ENCODE peak calls at places on chromosomes 5 and 9, in nine cellular contexts. One of them, this sample, is unnamed.

GRCh38 chr9:38017149-38017884 is 51.7 kb downstream of the SHB start:
- DNase-seq in AG04449: no peak
- DNase-seq in H7: peak
- DNase-seq in tibial nerve: no peak
- DNase-seq in NCI-H2081: no peak
- DNase-seq in psoas muscle: peak
- DNase-seq in ecto neural progenitor cell: peak
- DNase-seq in nucleus accumbens: peak
- DNase-seq in ELR: peak
- DNase-seq in this sample: peak

GRCh38 chr5:130032807-130033206 is 128.5 kb downstream of the CHSY3 start:
- DNase-seq in AG04449: no peak
- DNase-seq in H7: no peak
- DNase-seq in tibial nerve: peak
- DNase-seq in NCI-H2081: no peak
- DNase-seq in psoas muscle: peak
- DNase-seq in ecto neural progenitor cell: no peak
- DNase-seq in nucleus accumbens: peak
- DNase-seq in ELR: no peak
- DNase-seq in this sample: peak

GRCh38 chr5:56291058-56291404 is 57.9 kb upstream of the ANKRD55 start:
- DNase-seq in AG04449: no peak
- DNase-seq in H7: no peak
- DNase-seq in tibial nerve: no peak
- DNase-seq in NCI-H2081: no peak
- DNase-seq in psoas muscle: no peak
- DNase-seq in ecto neural progenitor cell: no peak
- DNase-seq in nucleus accumbens: no peak
- DNase-seq in ELR: no peak
- DNase-seq in this sample: no peak

GRCh38 chr5:67289763-67290521 is 93.3 kb upstream of the CD180 start:
- DNase-seq in AG04449: no peak
- DNase-seq in H7: no peak
- DNase-seq in tibial nerve: peak
- DNase-seq in NCI-H2081: no peak
- DNase-seq in psoas muscle: peak
- DNase-seq in ecto neural progenitor cell: no peak
- DNase-seq in nucleus accumbens: no peak
- DNase-seq in ELR: no peak
- DNase-seq in this sample: no peak

GRCh38 chr5:135092476-135092875 is 58.4 kb upstream of the PITX1 start:
- DNase-seq in AG04449: no peak
- DNase-seq in H7: no peak
- DNase-seq in tibial nerve: no peak
- DNase-seq in NCI-H2081: no peak
- DNase-seq in psoas muscle: no peak
- DNase-seq in ecto neural progenitor cell: no peak
- DNase-seq in nucleus accumbens: no peak
- DNase-seq in ELR: no peak
- DNase-seq in this sample: no peak

GRCh38 chr9:73079326-73079725 is 72.3 kb upstream of the ANXA1 start:
- DNase-seq in AG04449: no peak
- DNase-seq in H7: no peak
- DNase-seq in tibial nerve: no peak
- DNase-seq in NCI-H2081: peak
- DNase-seq in psoas muscle: no peak
- DNase-seq in ecto neural progenitor cell: no peak
- DNase-seq in nucleus accumbens: no peak
- DNase-seq in ELR: peak
- DNase-seq in this sample: no peak

GRCh38 chr5:26295541-26295940 is 742.8 kb downstream of the CDH9 start:
- DNase-seq in AG04449: no peak
- DNase-seq in H7: no peak
- DNase-seq in tibial nerve: no peak
- DNase-seq in NCI-H2081: no peak
- DNase-seq in psoas muscle: no peak
- DNase-seq in ecto neural progenitor cell: no peak
- DNase-seq in nucleus accumbens: no peak
- DNase-seq in ELR: no peak
- DNase-seq in this sample: no peak

GRCh38 chr5:170357853-170358497 is 31.2 kb downstream of the KCNMB1 start:
- DNase-seq in AG04449: no peak
- DNase-seq in H7: no peak
- DNase-seq in tibial nerve: peak
- DNase-seq in NCI-H2081: no peak
- DNase-seq in psoas muscle: peak
- DNase-seq in ecto neural progenitor cell: no peak
- DNase-seq in nucleus accumbens: no peak
- DNase-seq in ELR: no peak
- DNase-seq in this sample: peak

GRCh38 chr5:168793844-168794837 is 215.0 kb upstream of the PANK3 start:
- DNase-seq in AG04449: peak
- DNase-seq in H7: no peak
- DNase-seq in tibial nerve: no peak
- DNase-seq in NCI-H2081: no peak
- DNase-seq in psoas muscle: no peak
- DNase-seq in ecto neural progenitor cell: no peak
- DNase-seq in nucleus accumbens: peak
- DNase-seq in ELR: peak
- DNase-seq in this sample: peak

GRCh38 chr5:69188811-69189161 is 597 bp upstream of the CENPH start:
- DNase-seq in AG04449: no peak
- DNase-seq in H7: no peak
- DNase-seq in tibial nerve: no peak
- DNase-seq in NCI-H2081: no peak
- DNase-seq in psoas muscle: no peak
- DNase-seq in ecto neural progenitor cell: no peak
- DNase-seq in nucleus accumbens: no peak
- DNase-seq in ELR: no peak
- DNase-seq in this sample: no peak

GRCh38 chr9:38091310-38092199 is 22.5 kb upstream of the SHB start:
- DNase-seq in AG04449: no peak
- DNase-seq in H7: no peak
- DNase-seq in tibial nerve: no peak
- DNase-seq in NCI-H2081: no peak
- DNase-seq in psoas muscle: no peak
- DNase-seq in ecto neural progenitor cell: no peak
- DNase-seq in nucleus accumbens: no peak
- DNase-seq in ELR: no peak
- DNase-seq in this sample: no peak

GRCh38 chr5:116042375-116042774 is 10.1 kb downstream of the ARL14EPL start:
- DNase-seq in AG04449: no peak
- DNase-seq in H7: no peak
- DNase-seq in tibial nerve: no peak
- DNase-seq in NCI-H2081: no peak
- DNase-seq in psoas muscle: no peak
- DNase-seq in ecto neural progenitor cell: no peak
- DNase-seq in nucleus accumbens: no peak
- DNase-seq in ELR: no peak
- DNase-seq in this sample: no peak

GRCh38 chr9:130448035-130448624 is 3.4 kb downstream of the ASS1 start:
- DNase-seq in AG04449: no peak
- DNase-seq in H7: no peak
- DNase-seq in tibial nerve: no peak
- DNase-seq in NCI-H2081: no peak
- DNase-seq in psoas muscle: no peak
- DNase-seq in ecto neural progenitor cell: no peak
- DNase-seq in nucleus accumbens: no peak
- DNase-seq in ELR: peak
- DNase-seq in this sample: no peak

GRCh38 chr5:67561145-67561932 is 364.7 kb upstream of the CD180 start:
- DNase-seq in AG04449: no peak
- DNase-seq in H7: no peak
- DNase-seq in tibial nerve: no peak
- DNase-seq in NCI-H2081: no peak
- DNase-seq in psoas muscle: no peak
- DNase-seq in ecto neural progenitor cell: no peak
- DNase-seq in nucleus accumbens: no peak
- DNase-seq in ELR: no peak
- DNase-seq in this sample: no peak

GRCh38 chr9:69971643-69972449 is 71.8 kb upstream of the MAMDC2 start:
- DNase-seq in AG04449: no peak
- DNase-seq in H7: peak
- DNase-seq in tibial nerve: peak
- DNase-seq in NCI-H2081: peak
- DNase-seq in psoas muscle: peak
- DNase-seq in ecto neural progenitor cell: peak
- DNase-seq in nucleus accumbens: peak
- DNase-seq in ELR: peak
- DNase-seq in this sample: peak

GRCh38 chr9:82457959-82458358 is 469.4 kb downstream of the SPATA31D1 start:
- DNase-seq in AG04449: no peak
- DNase-seq in H7: no peak
- DNase-seq in tibial nerve: no peak
- DNase-seq in NCI-H2081: no peak
- DNase-seq in psoas muscle: no peak
- DNase-seq in ecto neural progenitor cell: no peak
- DNase-seq in nucleus accumbens: no peak
- DNase-seq in ELR: no peak
- DNase-seq in this sample: no peak

GRCh38 chr9:25418974-25419373 is 259.3 kb downstream of the TUSC1 start:
- DNase-seq in AG04449: no peak
- DNase-seq in H7: no peak
- DNase-seq in tibial nerve: no peak
- DNase-seq in NCI-H2081: no peak
- DNase-seq in psoas muscle: no peak
- DNase-seq in ecto neural progenitor cell: no peak
- DNase-seq in nucleus accumbens: no peak
- DNase-seq in ELR: no peak
- DNase-seq in this sample: no peak

GRCh38 chr5:40654377-40655006 is 25.2 kb upstream of the PTGER4 start:
- DNase-seq in AG04449: no peak
- DNase-seq in H7: no peak
- DNase-seq in tibial nerve: no peak
- DNase-seq in NCI-H2081: no peak
- DNase-seq in psoas muscle: no peak
- DNase-seq in ecto neural progenitor cell: no peak
- DNase-seq in nucleus accumbens: no peak
- DNase-seq in ELR: peak
- DNase-seq in this sample: no peak

GRCh38 chr5:132100672-132101261 is 27.2 kb downstream of the CSF2 start:
- DNase-seq in AG04449: no peak
- DNase-seq in H7: no peak
- DNase-seq in tibial nerve: no peak
- DNase-seq in NCI-H2081: no peak
- DNase-seq in psoas muscle: no peak
- DNase-seq in ecto neural progenitor cell: no peak
- DNase-seq in nucleus accumbens: no peak
- DNase-seq in ELR: no peak
- DNase-seq in this sample: no peak

GRCh38 chr5:147451125-147451524 is 58.7 kb downstream of the DPYSL3 start:
- DNase-seq in AG04449: no peak
- DNase-seq in H7: no peak
- DNase-seq in tibial nerve: no peak
- DNase-seq in NCI-H2081: no peak
- DNase-seq in psoas muscle: no peak
- DNase-seq in ecto neural progenitor cell: no peak
- DNase-seq in nucleus accumbens: no peak
- DNase-seq in ELR: no peak
- DNase-seq in this sample: no peak

This sample was measured in head of caudate nucleus.